ENCODE peak calls at places on chromosome 18, in ten cellular contexts. L, X, A, T, N, W, B, G, I and Y are unnamed samples.
A peak's percentile ranks its signal among the peaks of the same experiment; 100 is the strongest.

GRCh38 chr18:27887711-27888495 is 289.0 kb downstream of the CDH2 start:
- DNase-seq in L (no peak), X (no peak), A (no peak), T (no peak), N (no peak), W (no peak), B (no peak), G (no peak), I (no peak), Y (no peak)

GRCh38 chr18:51153659-51154371 is 43.7 kb downstream of the MEX3C start:
- DNase-seq in L (peak; percentile 46), X (no peak), A (no peak), T (no peak), N (no peak), W (peak; percentile 49), B (peak; percentile 77), G (peak; percentile 74), I (no peak), Y (no peak)

GRCh38 chr18:57466745-57467144 is 31.6 kb downstream of the ONECUT2 start:
- DNase-seq in L (no peak), X (no peak), A (no peak), T (no peak), N (no peak), W (no peak), B (no peak), G (no peak), I (no peak), Y (no peak)

GRCh38 chr18:30248061-30248460 is 794.5 kb downstream of the DSC3 start:
- DNase-seq in L (no peak), X (no peak), A (no peak), T (no peak), N (no peak), W (no peak), B (no peak), G (no peak), I (no peak), Y (no peak)

GRCh38 chr18:56168049-56168781 is 470.2 kb downstream of the TXNL1 start:
- DNase-seq in L (no peak), X (no peak), A (no peak), T (no peak), N (peak; percentile 61), W (no peak), B (no peak), G (no peak), I (no peak), Y (no peak)

GRCh38 chr18:70840649-70841048 is 551.8 kb downstream of the SOCS6 start:
- DNase-seq in L (no peak), X (no peak), A (no peak), T (no peak), N (no peak), W (no peak), B (no peak), G (no peak), I (no peak), Y (no peak)

GRCh38 chr18:68438983-68439382 is 275.9 kb downstream of the TMX3 start:
- DNase-seq in L (no peak), X (no peak), A (no peak), T (no peak), N (peak; percentile 92), W (no peak), B (no peak), G (no peak), I (no peak), Y (no peak)

GRCh38 chr18:49431563-49431962 is 28.9 kb downstream of the DYM start:
- DNase-seq in L (no peak), X (no peak), A (no peak), T (no peak), N (no peak), W (no peak), B (no peak), G (no peak), I (no peak), Y (no peak)

GRCh38 chr18:32271649-32272324 is 81.9 kb downstream of the MEP1B start:
- DNase-seq in L (peak; percentile 17), X (peak; percentile 40), A (no peak), T (peak; percentile 56), N (peak; percentile 56), W (peak; percentile 25), B (no peak), G (peak; percentile 68), I (no peak), Y (no peak)

GRCh38 chr18:80147037-80147417 is 38.0 kb downstream of the ADNP2 start:
- DNase-seq in L (no peak), X (no peak), A (no peak), T (no peak), N (no peak), W (no peak), B (no peak), G (no peak), I (no peak), Y (no peak)

GRCh38 chr18:13500891-13501887 is 225.2 kb downstream of the FAM210A start:
- DNase-seq in L (no peak), X (no peak), A (peak; percentile 42), T (no peak), N (peak; percentile 54), W (no peak), B (no peak), G (no peak), I (no peak), Y (peak; percentile 55)

GRCh38 chr18:58937204-58937603 is 72.5 kb downstream of the ZNF532 start:
- DNase-seq in L (no peak), X (no peak), A (no peak), T (no peak), N (peak; percentile 45), W (no peak), B (no peak), G (no peak), I (no peak), Y (no peak)

GRCh38 chr18:22865354-22866116 is 67.6 kb upstream of the RBBP8 start:
- DNase-seq in L (no peak), X (no peak), A (no peak), T (no peak), N (no peak), W (no peak), B (no peak), G (no peak), I (no peak), Y (no peak)